ENCODE peak calls at places on chromosomes 16 and 17, in five cellular contexts. U is HCT116, W is colonic mucosa, E is GM12864, Y is lower leg skin. L is an unnamed sample.

GRCh38 chr16:64122177-64122576 is 999.7 kb downstream of the CDH11 start:
- DNase-seq in W (no peak), U (no peak), E (no peak), Y (no peak), L (no peak)

GRCh38 chr17:83068641-83069570 is 10.5 kb upstream of the METRNL start:
- DNase-seq in Y (peak), E (no peak), U (no peak), W (no peak), L (no peak)

GRCh38 chr16:144797-145252 is 6.4 kb upstream of the NPRL3 start:
- DNase-seq in U (no peak), E (no peak), W (no peak), Y (no peak), L (no peak)

GRCh38 chr17:18217412-18218015 is 7.9 kb upstream of the LLGL1 start:
- DNase-seq in U (peak), W (peak), E (peak), Y (peak), L (peak)

GRCh38 chr16:69453936-69454335 is 29.5 kb downstream of the CYB5B start:
- DNase-seq in E (no peak), U (no peak), W (no peak), Y (no peak), L (no peak)

GRCh38 chr17:44331249-44331760 is 6.7 kb upstream of the SLC25A39 start:
- DNase-seq in E (no peak), W (peak), U (peak), Y (peak), L (no peak)

GRCh38 chr16:21268236-21268635 is 9.9 kb downstream of the CRYM start:
- DNase-seq in U (no peak), W (peak), E (no peak), Y (no peak), L (peak)

GRCh38 chr16:70467113-70467512 is 12.7 kb downstream of the FCSK start:
- DNase-seq in W (no peak), E (no peak), Y (no peak), U (no peak), L (no peak)

GRCh38 chr17:42067371-42068180 is 17.2 kb upstream of the C17orf113 start:
- DNase-seq in E (no peak), W (peak), Y (peak), U (no peak), L (no peak)

GRCh38 chr16:67311607-67312449 is 14.7 kb downstream of the KCTD19 start:
- DNase-seq in Y (no peak), U (peak), E (peak), W (peak), L (no peak)

GRCh38 chr17:78492116-78492799 is 84.9 kb downstream of the DNAH17 start:
- DNase-seq in E (no peak), U (no peak), W (no peak), Y (no peak), L (no peak)

GRCh38 chr17:27423651-27424050 is 32.6 kb upstream of the KSR1 start:
- DNase-seq in W (no peak), Y (no peak), U (no peak), E (peak), L (no peak)

GRCh38 chr16:57675752-57676623 is 7.9 kb downstream of the ADGRG3 start:
- DNase-seq in U (no peak), Y (no peak), W (no peak), E (no peak), L (no peak)

GRCh38 chr16:11472410-11472809 is 114.3 kb downstream of the LITAF start:
- DNase-seq in Y (no peak), E (no peak), W (no peak), U (no peak), L (no peak)

GRCh38 chr16:82814059-82814458 is 187.3 kb downstream of the CDH13 start:
- DNase-seq in U (no peak), E (no peak), W (no peak), Y (no peak), L (no peak)

GRCh38 chr17:81071761-81072741 is 37.1 kb downstream of the BAIAP2 start:
- DNase-seq in E (no peak), U (no peak), W (peak), Y (no peak), L (no peak)

GRCh38 chr17:4998027-4998665 is 396 bp downstream of the KIF1C start:
- DNase-seq in U (no peak), W (peak), Y (peak), E (no peak), L (peak)

GRCh38 chr16:81705261-81705660 is 73.8 kb upstream of the PLCG2 start:
- DNase-seq in U (no peak), Y (no peak), W (no peak), E (no peak), L (no peak)

GRCh38 chr17:41762391-41762790 is 24.1 kb downstream of the JUP start:
- DNase-seq in E (no peak), Y (no peak), U (no peak), W (no peak), L (no peak)

GRCh38 chr17:53588317-53588716 is 234.4 kb upstream of the KIF2B start:
- DNase-seq in W (no peak), Y (no peak), U (no peak), E (no peak), L (no peak)

GRCh38 chr17:51152766-51153209 is 571 bp upstream of the NME1 start:
- DNase-seq in E (no peak), U (no peak), W (peak), Y (no peak), L (no peak)

GRCh38 chr17:49915670-49916069 is 53.3 kb upstream of the DLX4 start:
- DNase-seq in Y (no peak), E (no peak), U (no peak), W (no peak), L (no peak)

GRCh38 chr17:29237476-29238132 is 9.1 kb upstream of the CRYBA1 start:
- DNase-seq in W (no peak), U (peak), E (no peak), Y (no peak), L (peak)

GRCh38 chr16:53822936-53823529 is 119.1 kb downstream of the FTO start:
- DNase-seq in W (no peak), U (no peak), Y (no peak), E (no peak), L (no peak)

GRCh38 chr16:12375341-12375740 is 398.8 kb downstream of the SNX29 start:
- DNase-seq in U (no peak), Y (no peak), W (no peak), E (no peak), L (no peak)

GRCh38 chr17:71959129-71959528 is 161.7 kb upstream of the SOX9 start:
- DNase-seq in E (no peak), W (no peak), U (peak), Y (no peak), L (no peak)
- TF ChIP-seq CTCF in E (peak), W (peak), U (peak), Y (no peak), L (peak)

GRCh38 chr17:322006-322780 is 30.4 kb downstream of the RPH3AL start:
- DNase-seq in W (no peak), U (no peak), Y (no peak), E (no peak), L (no peak)
- TF ChIP-seq CTCF in W (no peak), U (no peak), Y (no peak), E (no peak), L (no peak)

DNA sequence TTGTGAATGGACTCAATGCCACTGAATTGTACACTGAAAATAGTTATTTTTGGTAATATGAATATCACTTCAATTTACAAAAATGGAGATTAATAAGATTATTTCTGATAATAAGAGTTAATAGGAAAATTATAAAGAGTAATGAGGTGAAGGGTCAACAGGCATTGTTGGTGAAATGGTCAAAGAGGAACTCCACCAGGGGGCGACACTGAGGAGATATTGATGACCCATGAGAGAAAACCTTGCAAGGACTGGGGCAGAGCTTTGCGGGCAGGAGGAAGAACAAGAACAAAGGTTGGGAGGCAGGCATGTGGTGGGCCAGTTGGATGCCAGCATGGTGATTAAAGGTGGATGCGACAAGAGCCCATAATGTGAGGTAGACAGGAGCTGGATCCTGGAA is 74.0 kb upstream of the XYLT1 start:
- DNase-seq in W (peak), U (peak), Y (peak), E (no peak), L (no peak)
- TF ChIP-seq CTCF in W (no peak), U (peak), Y (no peak), E (peak), L (peak)

DNA sequence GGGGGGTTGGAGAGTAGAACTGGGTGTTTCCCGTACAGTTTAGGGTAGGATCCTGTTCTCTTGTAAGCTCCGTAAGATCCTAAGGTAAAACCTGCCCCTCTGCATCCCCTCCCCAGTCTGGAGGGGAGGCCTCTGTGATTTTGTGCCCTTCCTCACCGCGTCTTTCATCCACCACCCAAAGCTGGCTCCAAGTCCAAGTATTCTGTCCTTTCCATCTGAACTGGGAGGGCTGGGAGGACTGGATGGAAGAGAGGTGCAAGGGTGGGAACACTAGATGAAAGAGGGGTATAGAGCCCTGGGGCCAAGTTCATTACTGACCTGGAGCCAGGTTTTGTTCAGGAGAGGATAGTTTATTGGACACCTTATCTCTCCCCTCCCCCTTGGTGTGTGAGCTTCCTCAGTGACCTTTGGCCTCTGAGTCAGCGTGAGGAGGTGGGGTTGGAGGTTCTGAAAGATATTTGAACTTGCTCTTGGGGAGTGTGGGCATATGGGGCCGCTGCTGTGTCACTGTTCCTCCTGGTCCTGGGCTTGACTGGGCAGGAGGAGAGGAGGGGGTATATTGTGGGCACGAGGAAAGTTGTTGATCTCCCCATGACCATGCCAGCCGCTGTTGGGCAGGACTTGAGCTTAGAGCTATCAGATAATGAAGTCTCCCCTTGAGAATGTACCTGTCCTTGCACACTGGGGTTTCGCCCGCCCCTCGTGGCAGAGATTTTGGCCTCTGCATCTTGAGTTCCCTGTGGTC is 1.6 kb downstream of the LASP1 start:
- DNase-seq in Y (peak), U (no peak), W (peak), E (no peak), L (no peak)
- TF ChIP-seq CTCF in Y (no peak), U (no peak), W (no peak), E (no peak), L (peak)

GRCh38 chr16:87747626-87748025 is 18.2 kb downstream of the KLHDC4 start:
- DNase-seq in E (no peak), W (no peak), Y (no peak), U (no peak), L (no peak)
- TF ChIP-seq CTCF in E (no peak), W (no peak), Y (no peak), U (peak), L (no peak)

DNA sequence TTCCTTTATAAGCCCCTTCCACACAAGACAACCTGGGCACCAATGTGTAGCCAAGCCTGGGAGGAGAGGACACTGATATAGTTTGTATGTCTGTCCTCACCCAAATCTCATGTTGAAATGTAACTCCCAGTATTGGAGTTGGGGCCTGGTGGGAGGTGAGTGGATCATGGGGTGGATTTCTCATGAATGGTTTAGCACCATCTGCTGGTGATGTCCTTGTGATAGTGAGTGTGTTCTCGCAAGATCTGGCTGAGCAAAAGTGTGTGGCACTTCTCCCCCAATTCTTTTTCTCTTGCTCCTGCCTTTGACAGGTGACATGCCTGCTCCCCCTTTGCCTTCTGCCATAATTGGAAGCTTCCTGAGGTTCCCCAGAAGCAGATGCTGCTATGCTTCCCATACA is 135.8 kb downstream of the USP31 start:
- DNase-seq in W (no peak), Y (no peak), U (peak), E (no peak), L (no peak)
- TF ChIP-seq CTCF in W (no peak), Y (no peak), U (peak), E (peak), L (no peak)

DNA sequence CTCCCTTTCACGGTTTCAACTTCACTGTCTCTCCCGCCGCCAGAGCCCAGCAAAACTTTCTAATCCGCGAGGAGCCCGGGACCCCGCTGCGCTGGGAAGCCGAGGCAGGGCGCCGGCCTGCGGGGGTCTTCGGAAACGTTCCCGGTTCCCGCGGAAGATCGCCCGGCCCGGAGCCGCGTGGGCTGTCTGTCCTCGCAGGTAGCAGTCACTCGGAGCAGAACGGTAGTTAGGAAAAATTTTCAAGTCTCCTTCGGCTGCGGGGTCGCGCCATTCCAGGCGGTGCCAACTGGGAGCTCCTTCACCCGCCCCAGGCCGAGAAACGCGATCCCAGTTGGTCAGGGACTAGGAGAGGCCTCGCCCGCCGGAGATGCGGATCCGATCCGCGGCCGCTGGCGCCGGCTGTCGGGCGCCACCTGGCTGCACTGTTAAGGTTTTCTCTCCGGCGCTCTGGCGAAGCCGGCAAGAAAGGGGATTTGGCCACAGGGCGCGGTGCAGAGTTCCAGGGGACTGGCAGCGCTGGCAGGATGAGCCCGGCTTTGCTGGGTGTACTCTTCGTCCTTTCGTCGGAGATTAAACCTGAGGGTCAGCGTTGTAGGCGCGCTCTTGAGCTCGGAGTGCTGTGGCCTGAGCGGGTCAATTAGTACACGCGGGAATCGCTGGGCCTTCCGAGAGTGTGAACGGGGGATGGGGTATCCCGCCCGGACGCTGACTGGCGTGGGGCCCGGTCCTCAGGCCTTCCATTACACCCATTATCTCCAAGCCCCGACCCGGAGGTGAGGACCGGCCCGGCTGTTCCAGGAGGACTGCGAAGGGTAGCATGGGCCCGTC is 135.4 kb downstream of the KCNJ12 start:
- DNase-seq in E (no peak), W (peak), U (peak), Y (peak), L (peak)
- TF ChIP-seq CTCF in E (peak), W (peak), U (peak), Y (peak), L (peak)